ENCODE peak calls at places on chromosome 15, in seven cellular contexts. T is NCI-H774; E is cerebellar nuclear complex; C is heart right ventricle; F is NCI-H2107; U is CD8-positive, alpha-beta T cell; S is fibroblast of pulmonary artery. W is an unnamed sample.

GRCh38 chr15:67127334-67127664 is 61.9 kb downstream of the SMAD3 start:
- DNase-seq in T (no peak), E (no peak), C (no peak), F (no peak), U (no peak), S (no peak), W (no peak)

GRCh38 chr15:80416702-80417101 is 12.5 kb downstream of the ARNT2 start:
- DNase-seq in T (no peak), E (no peak), C (no peak), F (no peak), U (no peak), S (no peak), W (no peak)

GRCh38 chr15:29887719-29888118 is 65.5 kb upstream of the TJP1 start:
- DNase-seq in T (no peak), E (no peak), C (no peak), F (no peak), U (no peak), S (peak), W (no peak)

GRCh38 chr15:73540161-73540560 is 93.0 kb downstream of the NPTN start:
- DNase-seq in T (no peak), E (no peak), C (no peak), F (no peak), U (no peak), S (peak), W (no peak)

GRCh38 chr15:66633346-66633745 is 67.5 kb upstream of the LCTL start:
- DNase-seq in T (no peak), E (no peak), C (no peak), F (no peak), U (no peak), S (no peak), W (no peak)

GRCh38 chr15:39907216-39907615 is 12.8 kb downstream of the GPR176 start:
- DNase-seq in T (no peak), E (peak), C (no peak), F (no peak), U (no peak), S (no peak), W (no peak)

GRCh38 chr15:76993114-76993715 is 1.7 kb upstream of the PSTPIP1 start:
- DNase-seq in T (no peak), E (no peak), C (no peak), F (no peak), U (no peak), S (no peak), W (no peak)

GRCh38 chr15:52678468-52679231 is 538 bp downstream of the ATOSA start:
- DNase-seq in T (peak), E (peak), C (peak), F (no peak), U (peak), S (peak), W (no peak)

GRCh38 chr15:25866251-25866650 is 3.1 kb upstream of the ATP10A start:
- DNase-seq in T (no peak), E (no peak), C (no peak), F (no peak), U (no peak), S (no peak), W (no peak)

GRCh38 chr15:68818671-68819450 is 1.8 kb downstream of the ANP32A start:
- DNase-seq in T (no peak), E (no peak), C (peak), F (no peak), U (peak), S (peak), W (peak)

GRCh38 chr15:89893027-89893426 is 767 bp downstream of the AP3S2 start:
- DNase-seq in T (no peak), E (no peak), C (no peak), F (no peak), U (no peak), S (peak), W (no peak)

GRCh38 chr15:59522988-59523461 is 85.0 kb downstream of the FAM81A start:
- DNase-seq in T (no peak), E (no peak), C (no peak), F (peak), U (peak), S (no peak), W (no peak)

GRCh38 chr15:42056934-42057743 is 36.3 kb upstream of the PLA2G4E start:
- DNase-seq in T (peak), E (no peak), C (peak), F (peak), U (peak), S (peak), W (peak)

GRCh38 chr15:57731543-57732103 is 25.1 kb downstream of the POLR2M start:
- DNase-seq in T (no peak), E (no peak), C (no peak), F (no peak), U (no peak), S (no peak), W (no peak)

GRCh38 chr15:25789616-25790002 is 73.5 kb downstream of the ATP10A start:
- DNase-seq in T (no peak), E (no peak), C (no peak), F (no peak), U (no peak), S (no peak), W (no peak)

GRCh38 chr15:100720406-100720967 is 118.1 kb downstream of the ASB7 start:
- DNase-seq in T (no peak), E (no peak), C (peak), F (no peak), U (no peak), S (no peak), W (no peak)

GRCh38 chr15:100918034-100918689 is 995 bp upstream of the LRRK1 start:
- DNase-seq in T (peak), E (no peak), C (peak), F (peak), U (peak), S (peak), W (no peak)

GRCh38 chr15:25903024-25903581 is 40.0 kb upstream of the ATP10A start:
- DNase-seq in T (no peak), E (no peak), C (no peak), F (no peak), U (no peak), S (peak), W (no peak)

GRCh38 chr15:38320181-38320580 is 67.5 kb downstream of the SPRED1 start:
- DNase-seq in T (no peak), E (no peak), C (no peak), F (no peak), U (no peak), S (peak), W (no peak)

GRCh38 chr15:73922186-73923151 is 3.8 kb upstream of the LOXL1 start:
- DNase-seq in T (no peak), E (no peak), C (peak), F (peak), U (no peak), S (peak), W (no peak)

GRCh38 chr15:75577401-75578205 is 1.5 kb downstream of the PTPN9 start:
- DNase-seq in T (no peak), E (peak), C (no peak), F (no peak), U (no peak), S (peak), W (peak)

GRCh38 chr15:86743283-86743903 is 663.7 kb downstream of the AGBL1 start:
- DNase-seq in T (peak), E (no peak), C (peak), F (no peak), U (peak), S (no peak), W (no peak)

GRCh38 chr15:84402856-84403608 is 167.5 kb downstream of the GOLGA6L4 start:
- DNase-seq in T (no peak), E (no peak), C (no peak), F (no peak), U (no peak), S (no peak), W (no peak)

GRCh38 chr15:39429898-39430357 is 151.0 kb upstream of the THBS1 start:
- DNase-seq in T (no peak), E (no peak), C (no peak), F (no peak), U (no peak), S (peak), W (no peak)